ENCODE peak calls at places on chromosomes 5 and 9, in four cellular contexts. W is left lung, E is OCI-LY7, L is Peyer's patch. H is an unnamed sample.

GRCh38 chr9:136507992-136508375 is 25.1 kb upstream of the SEC16A start:
- DNase-seq in W (no peak), E (no peak), L (no peak), H (no peak)

GRCh38 chr9:125142560-125143376 is 560 bp downstream of the SCAI start:
- DNase-seq in W (peak), E (peak), L (no peak), H (peak)

GRCh38 chr9:89606049-89606481 is 1.3 kb downstream of the GADD45G start:
- DNase-seq in W (peak), E (no peak), L (peak), H (peak)

GRCh38 chr5:132770476-132771159 is 6.4 kb downstream of the SEPTIN8 start:
- DNase-seq in W (no peak), E (no peak), L (peak), H (no peak)

GRCh38 chr9:87644659-87645058 is 81.3 kb upstream of the CTSL start:
- DNase-seq in W (no peak), E (no peak), L (no peak), H (no peak)

GRCh38 chr5:6829150-6829784 is 116.0 kb downstream of the TENT4A start:
- DNase-seq in W (no peak), E (no peak), L (no peak), H (no peak)

GRCh38 chr9:91710148-91710547 is 239.9 kb downstream of the ROR2 start:
- DNase-seq in W (no peak), E (no peak), L (no peak), H (no peak)

GRCh38 chr5:176812269-176813259 is 2.2 kb downstream of the UNC5A start:
- DNase-seq in W (no peak), E (no peak), L (no peak), H (no peak)

GRCh38 chr5:130514984-130515690 is 610.9 kb downstream of the CHSY3 start:
- DNase-seq in W (no peak), E (no peak), L (no peak), H (no peak)

GRCh38 chr9:69385474-69386091 is 60.6 kb downstream of the ENTREP1 start:
- DNase-seq in W (no peak), E (no peak), L (no peak), H (no peak)

GRCh38 chr5:126069329-126069728 is 353.9 kb upstream of the GRAMD2B start:
- DNase-seq in W (no peak), E (no peak), L (no peak), H (no peak)

GRCh38 chr9:136881691-136882108 is 4.6 kb upstream of the TRAF2 start:
- DNase-seq in W (no peak), E (peak), L (peak), H (peak)

GRCh38 chr9:136052991-136053756 is 41.9 kb downstream of the NACC2 start:
- DNase-seq in W (peak), E (no peak), L (peak), H (no peak)

GRCh38 chr5:141935538-141935937 is 11.9 kb downstream of the DELE1 start:
- DNase-seq in W (no peak), E (no peak), L (peak), H (no peak)

GRCh38 chr9:16337322-16338029 is 533.0 kb downstream of the BNC2 start:
- DNase-seq in W (no peak), E (no peak), L (no peak), H (no peak)

GRCh38 chr5:168315416-168315990 is 24.1 kb downstream of the WWC1 start:
- DNase-seq in W (no peak), E (no peak), L (no peak), H (no peak)

GRCh38 chr9:2758162-2758950 is 41.0 kb downstream of the KCNV2 start:
- DNase-seq in W (no peak), E (no peak), L (no peak), H (no peak)

GRCh38 chr5:43110606-43111170 is 10.0 kb upstream of the ZNF131 start:
- DNase-seq in W (no peak), E (peak), L (peak), H (peak)

GRCh38 chr5:122262107-122262506 is 49.9 kb upstream of the SNCAIP start:
- DNase-seq in W (no peak), E (no peak), L (no peak), H (no peak)

GRCh38 chr5:109987355-109987754 is 297.6 kb downstream of the MAN2A1 start:
- DNase-seq in W (no peak), E (no peak), L (no peak), H (no peak)

GRCh38 chr9:108033976-108034964 is 544.7 kb upstream of the KLF4 start:
- DNase-seq in W (no peak), E (no peak), L (no peak), H (no peak)

GRCh38 chr9:92746567-92747458 is 17.8 kb downstream of the BICD2 start:
- DNase-seq in W (no peak), E (no peak), L (no peak), H (no peak)

GRCh38 chr5:51559390-51559789 is 176.1 kb downstream of the ISL1 start:
- DNase-seq in W (no peak), E (no peak), L (no peak), H (no peak)

GRCh38 chr5:435961-436640 is 6.9 kb upstream of the EXOC3 start:
- DNase-seq in W (no peak), E (no peak), L (peak), H (peak)

GRCh38 chr5:102296229-102296817 is at the start of gene SLCO4C1:
- DNase-seq in W (peak), E (no peak), L (peak), H (peak)

GRCh38 chr9:2127486-2127885 is 112.3 kb downstream of the SMARCA2 start:
- DNase-seq in W (no peak), E (no peak), L (no peak), H (no peak)

GRCh38 chr9:14221558-14221957 is 92.4 kb downstream of the NFIB start:
- DNase-seq in W (no peak), E (no peak), L (no peak), H (no peak)

GRCh38 chr5:74507596-74507995 is 132.9 kb downstream of the ENC1 start:
- DNase-seq in W (no peak), E (no peak), L (no peak), H (no peak)

GRCh38 chr5:160479926-160480325 is 58.3 kb downstream of the PTTG1 start:
- DNase-seq in W (no peak), E (no peak), L (no peak), H (no peak)

GRCh38 chr9:109003116-109003515 is 10.2 kb downstream of the CTNNAL1 start:
- DNase-seq in W (no peak), E (no peak), L (no peak), H (no peak)

GRCh38 chr9:111038336-111039202 is at the start of gene LPAR1:
- DNase-seq in W (peak), E (no peak), L (peak), H (peak)

GRCh38 chr9:124683043-124683442 is 88.1 kb downstream of the NR6A1 start:
- DNase-seq in W (no peak), E (no peak), L (no peak), H (no peak)

GRCh38 chr5:172777381-172778222 is 6.6 kb upstream of the DUSP1 start:
- DNase-seq in W (peak), E (peak), L (peak), H (peak)

GRCh38 chr5:54390015-54390414 is 65.5 kb upstream of the HSPB3 start:
- DNase-seq in W (no peak), E (no peak), L (peak), H (peak)

GRCh38 chr5:112006721-112007120 is 249.7 kb upstream of the NREP start:
- DNase-seq in W (no peak), E (no peak), L (no peak), H (no peak)

GRCh38 chr5:138659561-138659960 is 84.4 kb upstream of the HSPA9 start:
- DNase-seq in W (no peak), E (no peak), L (no peak), H (no peak)

GRCh38 chr9:111016046-111017026 is 21.9 kb downstream of the LPAR1 start:
- DNase-seq in W (no peak), E (no peak), L (no peak), H (no peak)

GRCh38 chr9:127175764-127176163 is 53.3 kb upstream of the ANGPTL2 start:
- DNase-seq in W (no peak), E (no peak), L (no peak), H (peak)

GRCh38 chr5:134784241-134784920 is 25.8 kb downstream of the DDX46 start:
- DNase-seq in W (no peak), E (peak), L (no peak), H (no peak)
- TF ChIP-seq CTCF in W (no peak), E (peak), L (peak), H (no peak)

DNA sequence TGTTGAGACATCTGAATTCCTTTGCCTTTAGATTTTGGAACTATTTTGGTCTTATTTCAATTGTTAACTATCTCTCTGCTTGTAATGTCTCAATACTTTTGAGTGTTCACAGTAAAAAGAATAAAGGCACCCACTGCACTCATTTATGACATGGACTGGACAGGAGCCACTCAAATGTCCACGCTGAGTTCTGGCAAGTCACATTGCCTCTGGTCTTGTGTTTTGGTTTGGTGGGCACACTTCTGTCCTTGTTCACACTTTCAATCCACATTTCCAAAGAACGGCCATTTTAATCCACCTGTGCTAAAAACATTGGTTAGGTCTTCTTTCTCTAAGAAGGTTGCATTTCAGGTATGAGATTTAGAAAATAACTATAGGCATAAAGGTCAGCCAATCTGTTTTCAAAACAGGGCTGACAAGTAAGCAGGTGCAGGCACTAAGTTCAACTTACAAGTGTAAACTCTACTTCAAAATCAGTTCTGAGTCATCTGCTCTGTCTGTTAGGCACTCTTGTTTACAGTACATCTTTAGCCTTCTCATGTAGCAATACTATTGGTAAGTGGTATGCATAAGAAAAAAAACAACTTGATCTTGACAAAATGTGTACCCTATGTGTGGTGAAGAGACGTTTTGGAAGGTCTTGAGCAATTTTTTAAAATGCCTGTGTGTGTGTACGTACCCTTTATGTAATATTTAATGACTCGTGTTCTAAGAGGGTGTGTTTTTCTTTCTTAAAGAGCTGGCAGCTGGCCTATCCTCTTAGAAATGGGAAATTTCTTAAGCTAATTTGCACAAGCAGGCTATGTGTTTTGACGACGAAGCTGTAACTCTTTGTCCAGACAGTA is 31.5 kb upstream of the ZFAND5 start:
- DNase-seq in W (no peak), E (no peak), L (no peak), H (no peak)
- H3K27ac ChIP-seq in W (peak), E (no peak), L (peak), H (no peak)

GRCh38 chr5:52710310-52710971 is 77.3 kb upstream of the ITGA1 start:
- DNase-seq in W (no peak), E (no peak), L (no peak), H (no peak)

GRCh38 chr5:52712354-52712753 is 75.4 kb upstream of the ITGA1 start:
- DNase-seq in W (no peak), E (no peak), L (no peak), H (no peak)

GRCh38 chr5:52708463-52708862 is 79.3 kb upstream of the ITGA1 start:
- DNase-seq in W (no peak), E (no peak), L (no peak), H (no peak)

GRCh38 chr5:52709171-52709925 is 78.4 kb upstream of the ITGA1 start:
- DNase-seq in W (no peak), E (no peak), L (no peak), H (no peak)

DNA sequence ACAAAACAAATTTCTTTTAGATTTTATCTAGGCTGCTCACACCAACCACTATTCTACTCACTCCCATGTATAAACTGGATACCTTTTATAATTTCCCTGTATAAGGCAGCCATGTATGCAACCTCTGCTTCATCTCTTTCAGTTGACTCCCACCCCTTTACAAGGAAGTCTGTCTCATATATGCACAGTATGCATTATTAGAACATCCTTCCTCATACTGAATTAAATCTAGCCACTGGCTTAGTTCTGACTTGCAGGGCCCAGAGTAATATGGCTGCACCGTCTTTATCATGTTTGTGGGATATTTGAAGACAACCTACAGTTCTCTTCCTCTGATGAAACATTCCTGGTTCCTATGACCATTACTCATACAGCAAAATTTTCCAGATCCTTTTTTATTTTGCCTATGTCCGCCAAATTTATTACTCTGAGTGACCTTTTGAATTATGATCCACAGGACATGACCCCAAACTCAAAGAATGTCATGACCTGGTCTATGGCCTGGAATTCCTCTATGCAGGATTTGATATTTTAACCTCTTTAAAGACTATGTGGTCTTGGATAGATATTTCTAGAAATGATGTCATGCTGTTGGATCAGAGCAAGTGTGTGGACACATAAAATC is 76.6 kb upstream of the ITGA1 start:
- DNase-seq in W (no peak), E (no peak), L (no peak), H (no peak)
- TF ChIP-seq CTCF in W (no peak), E (no peak), L (no peak), H (no peak)

GRCh38 chr5:121090822-121091221 is 626.7 kb downstream of the PRR16 start:
- DNase-seq in W (no peak), E (no peak), L (no peak), H (no peak)

GRCh38 chr5:121087560-121087959 is 623.5 kb downstream of the PRR16 start:
- DNase-seq in W (peak), E (no peak), L (no peak), H (no peak)

GRCh38 chr5:121086671-121087070 is 622.6 kb downstream of the PRR16 start:
- DNase-seq in W (no peak), E (no peak), L (no peak), H (no peak)

DNA sequence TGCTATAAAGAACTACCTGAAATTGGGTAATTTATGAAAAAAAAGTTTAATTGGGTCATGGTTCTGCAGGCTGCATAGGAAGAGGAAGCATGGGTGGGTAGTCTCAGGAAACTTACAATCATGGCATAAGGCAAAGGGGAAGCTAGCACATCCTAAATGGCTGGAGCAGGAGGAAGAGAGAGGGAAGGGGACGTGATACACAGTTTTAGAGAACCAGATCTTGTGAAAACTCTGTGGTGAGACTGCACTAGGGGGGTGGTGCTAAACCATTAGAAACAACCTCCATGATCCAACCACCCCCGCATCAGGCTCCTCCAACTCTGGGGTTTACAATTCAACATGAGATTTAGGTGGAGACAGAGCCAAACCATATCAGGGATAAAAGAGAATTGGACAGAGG is 624.2 kb downstream of the PRR16 start:
- DNase-seq in W (no peak), E (no peak), L (no peak), H (no peak)
- H3K27ac ChIP-seq in W (no peak), E (no peak), L (no peak), H (no peak)